ENCODE peak calls at places on chromosomes 6 and 20, in ten cellular contexts. J is GM12865, P is cardiac muscle cell, T is WTC11, B is left ventricle myocardium inferior, H is RWPE1, U is fibroblast of lung, G is HCT116, O is uterus, R is heart right ventricle. Z is an unnamed sample.

GRCh38 chr6:163491901-163492300 is 77.4 kb downstream of the QKI start:
- DNase-seq in J (no peak), P (no peak), T (no peak), B (no peak), H (no peak), U (no peak), G (no peak), O (no peak), R (no peak), Z (no peak)

GRCh38 chr6:129069006-129069405 is 186.1 kb downstream of the LAMA2 start:
- DNase-seq in J (no peak), P (no peak), T (no peak), B (no peak), H (no peak), U (peak), G (no peak), O (no peak), R (no peak), Z (no peak)

GRCh38 chr20:25225642-25226432 is 22.0 kb upstream of the PYGB start:
- DNase-seq in J (no peak), P (no peak), T (no peak), B (peak), H (no peak), U (no peak), G (no peak), O (peak), R (no peak), Z (no peak)

GRCh38 chr6:5936611-5937010 is 70.1 kb downstream of the NRN1 start:
- DNase-seq in J (no peak), P (no peak), T (no peak), B (no peak), H (no peak), U (peak), G (no peak), O (no peak), R (no peak), Z (no peak)

GRCh38 chr6:131765081-131765852 is 42.6 kb upstream of the ENPP1 start:
- DNase-seq in J (no peak), P (no peak), T (no peak), B (no peak), H (no peak), U (peak), G (no peak), O (no peak), R (no peak), Z (no peak)

GRCh38 chr20:35360033-35360432 is 51.7 kb downstream of the UQCC1 start:
- DNase-seq in J (no peak), P (no peak), T (no peak), B (no peak), H (no peak), U (no peak), G (no peak), O (no peak), R (no peak), Z (no peak)

GRCh38 chr6:144006731-144007454 is 1.2 kb downstream of the PLAGL1 start:
- DNase-seq in J (no peak), P (no peak), T (peak), B (no peak), H (no peak), U (peak), G (peak), O (no peak), R (no peak), Z (no peak)

GRCh38 chr20:49569403-49570115 is 1.6 kb upstream of the PTGIS start:
- DNase-seq in J (no peak), P (no peak), T (no peak), B (no peak), H (no peak), U (peak), G (no peak), O (peak), R (no peak), Z (no peak)

GRCh38 chr6:165799736-165800135 is 136.7 kb upstream of the PDE10A start:
- DNase-seq in J (no peak), P (no peak), T (no peak), B (peak), H (no peak), U (no peak), G (no peak), O (peak), R (peak), Z (peak)

GRCh38 chr6:129773304-129773703 is 63.3 kb upstream of the ARHGAP18 start:
- DNase-seq in J (no peak), P (no peak), T (no peak), B (no peak), H (no peak), U (no peak), G (no peak), O (no peak), R (no peak), Z (no peak)

GRCh38 chr6:111794716-111795452 is 78.4 kb downstream of the FYN start:
- DNase-seq in J (no peak), P (no peak), T (no peak), B (no peak), H (no peak), U (peak), G (no peak), O (no peak), R (no peak), Z (no peak)

GRCh38 chr6:161922631-161923119 is 648.8 kb upstream of the AGPAT4 start:
- DNase-seq in J (peak), P (peak), T (peak), B (peak), H (peak), U (peak), G (peak), O (no peak), R (peak), Z (peak)

GRCh38 chr20:38278763-38279162 is 18.2 kb upstream of the KIAA1755 start:
- DNase-seq in J (no peak), P (no peak), T (no peak), B (no peak), H (no peak), U (no peak), G (no peak), O (no peak), R (no peak), Z (no peak)

GRCh38 chr6:102520981-102521380 is 1127.5 kb downstream of the GRIK2 start:
- DNase-seq in J (no peak), P (no peak), T (no peak), B (no peak), H (no peak), U (no peak), G (no peak), O (no peak), R (no peak), Z (no peak)

GRCh38 chr20:59042151-59042795 is at the start of gene PRELID3B:
- DNase-seq in J (peak), P (no peak), T (peak), B (peak), H (peak), U (peak), G (no peak), O (no peak), R (no peak), Z (no peak)

GRCh38 chr6:69768664-69769063 is 28.1 kb downstream of the LMBRD1 start:
- DNase-seq in J (no peak), P (no peak), T (no peak), B (no peak), H (no peak), U (no peak), G (no peak), O (no peak), R (no peak), Z (no peak)
- TF ChIP-seq CTCF in J (no peak), P (peak), T (no peak), B (peak), H (no peak), U (peak), G (peak), O (no peak), R (peak), Z (no peak)

GRCh38 chr6:45163952-45164766 is 164.0 kb upstream of the RUNX2 start:
- DNase-seq in J (peak), P (no peak), T (no peak), B (no peak), H (peak), U (peak), G (peak), O (no peak), R (no peak), Z (no peak)
- TF ChIP-seq CTCF in J (no peak), P (no peak), T (no peak), B (no peak), H (no peak), U (no peak), G (no peak), O (no peak), R (no peak), Z (no peak)

GRCh38 chr20:2672446-2672845 is 8.4 kb upstream of the IDH3B start:
- DNase-seq in J (no peak), P (no peak), T (no peak), B (no peak), H (no peak), U (no peak), G (no peak), O (no peak), R (no peak), Z (no peak)

GRCh38 chr20:2673453-2673852 is 9.4 kb upstream of the IDH3B start:
- DNase-seq in J (no peak), P (no peak), T (no peak), B (no peak), H (no peak), U (no peak), G (no peak), O (no peak), R (no peak), Z (no peak)

DNA sequence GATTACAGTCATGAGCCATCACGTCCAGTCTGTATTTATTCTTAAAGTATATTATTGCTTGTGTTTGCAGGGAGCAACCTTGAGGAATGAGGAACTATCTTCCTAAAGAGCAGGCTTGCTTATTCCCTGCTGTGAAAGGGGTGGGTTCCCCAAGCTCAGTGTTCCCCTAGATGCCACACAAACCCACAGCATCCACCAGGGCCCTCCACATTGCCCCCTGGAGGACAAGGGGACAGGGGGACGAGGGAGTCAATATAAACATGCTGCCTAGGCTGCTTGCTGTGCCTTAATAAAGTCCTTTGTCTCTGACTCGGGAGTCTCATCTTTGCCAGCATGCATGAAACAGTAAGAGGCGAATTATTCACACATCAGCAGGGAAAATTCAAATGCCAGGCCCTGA is 8.0 kb upstream of the IDH3B start:
- DNase-seq in J (no peak), P (no peak), T (peak), B (no peak), H (no peak), U (no peak), G (no peak), O (no peak), R (no peak), Z (no peak)
- TF ChIP-seq CTCF in J (peak), P (peak), T (peak), B (no peak), H (no peak), U (peak), G (peak), O (no peak), R (no peak), Z (no peak)

DNA sequence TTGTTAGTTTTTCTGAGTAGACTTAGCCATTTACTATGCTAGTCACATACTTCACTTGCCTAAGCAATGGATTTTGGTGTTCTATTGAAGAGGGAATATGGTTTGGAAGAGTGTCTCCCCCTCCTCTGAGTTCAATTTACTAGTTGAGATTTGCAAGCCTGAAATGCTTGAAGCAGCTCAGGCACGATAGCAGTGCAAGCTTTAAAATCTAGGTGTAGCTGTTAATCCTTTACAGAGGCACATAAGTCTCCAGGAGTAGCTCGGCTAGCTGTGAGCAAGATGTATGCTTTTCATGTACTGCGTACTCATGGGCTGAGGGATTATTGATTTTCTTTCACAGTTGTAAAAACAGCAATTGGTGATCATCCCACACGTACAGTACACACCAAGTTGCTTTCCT is 745 bp downstream of the FLRT3 start:
- DNase-seq in J (peak), P (peak), T (no peak), B (no peak), H (peak), U (peak), G (no peak), O (no peak), R (no peak), Z (no peak)
- TF ChIP-seq CTCF in J (no peak), P (no peak), T (no peak), B (no peak), H (no peak), U (no peak), G (no peak), O (no peak), R (no peak), Z (no peak)

DNA sequence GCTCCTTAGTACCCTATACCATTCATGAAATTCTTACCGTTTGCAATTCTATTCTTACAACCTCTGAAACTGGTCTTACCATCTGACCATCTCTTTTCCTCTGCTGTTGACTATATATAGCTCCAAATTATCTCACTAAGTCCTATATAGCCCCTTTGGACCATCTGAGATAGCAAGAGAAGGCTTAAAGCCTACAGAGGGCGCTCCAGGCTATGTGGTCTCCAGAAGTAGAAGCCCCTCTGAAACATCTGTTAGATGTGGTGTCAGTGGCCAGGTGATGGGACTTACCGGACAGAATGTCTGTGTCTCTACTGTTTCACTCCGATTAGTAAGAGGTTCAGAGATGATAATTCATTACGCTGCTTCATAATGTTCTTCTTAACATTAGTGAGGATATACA is 140.7 kb upstream of the BMP2 start:
- DNase-seq in J (peak), P (no peak), T (peak), B (no peak), H (no peak), U (no peak), G (no peak), O (no peak), R (no peak), Z (no peak)
- TF ChIP-seq CTCF in J (peak), P (peak), T (peak), B (no peak), H (no peak), U (no peak), G (no peak), O (no peak), R (no peak), Z (no peak)

DNA sequence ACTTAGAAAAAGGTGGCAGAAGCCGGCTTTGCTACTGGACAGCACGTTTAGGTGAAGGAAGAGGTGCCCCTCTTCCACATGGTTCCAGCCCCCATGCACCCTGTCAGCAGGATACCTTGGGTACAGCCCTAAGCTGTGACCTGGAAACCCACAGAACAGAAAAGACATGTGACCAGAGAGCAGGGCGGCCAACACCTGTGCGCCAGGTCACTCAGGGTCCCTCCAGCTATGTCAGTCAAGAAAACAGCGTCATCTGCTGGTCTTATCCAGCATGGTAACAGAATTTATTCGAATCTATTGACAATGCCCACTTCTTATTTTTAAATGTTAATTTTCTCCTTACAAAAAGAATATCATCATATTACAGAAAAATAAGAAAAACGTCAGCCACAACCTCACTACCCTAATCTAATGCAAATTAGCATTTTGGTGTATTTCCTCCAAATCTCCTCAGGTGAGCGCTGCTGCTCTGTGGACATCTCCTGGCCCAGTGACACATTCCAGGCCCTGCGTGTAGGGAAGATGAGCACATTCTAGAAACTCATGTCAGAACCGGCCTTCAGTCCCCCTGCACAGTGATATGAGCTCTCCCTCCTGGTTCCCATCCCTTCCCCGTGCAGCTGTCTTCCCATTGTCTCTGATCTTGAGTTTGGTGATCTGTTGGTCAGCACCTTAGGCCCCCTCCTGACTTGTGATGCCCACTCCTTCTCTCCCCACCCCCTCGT is 37.2 kb downstream of the GTF2H5 start:
- DNase-seq in J (no peak), P (peak), T (peak), B (no peak), H (no peak), U (peak), G (peak), O (no peak), R (no peak), Z (no peak)
- TF ChIP-seq CTCF in J (no peak), P (peak), T (peak), B (peak), H (no peak), U (peak), G (peak), O (no peak), R (no peak), Z (peak)

GRCh38 chr6:12899080-12899815 is 182.7 kb downstream of the PHACTR1 start:
- DNase-seq in J (no peak), P (no peak), T (no peak), B (no peak), H (no peak), U (no peak), G (no peak), O (no peak), R (no peak), Z (no peak)
- TF ChIP-seq CTCF in J (no peak), P (peak), T (no peak), B (no peak), H (no peak), U (no peak), G (no peak), O (no peak), R (no peak), Z (no peak)

DNA sequence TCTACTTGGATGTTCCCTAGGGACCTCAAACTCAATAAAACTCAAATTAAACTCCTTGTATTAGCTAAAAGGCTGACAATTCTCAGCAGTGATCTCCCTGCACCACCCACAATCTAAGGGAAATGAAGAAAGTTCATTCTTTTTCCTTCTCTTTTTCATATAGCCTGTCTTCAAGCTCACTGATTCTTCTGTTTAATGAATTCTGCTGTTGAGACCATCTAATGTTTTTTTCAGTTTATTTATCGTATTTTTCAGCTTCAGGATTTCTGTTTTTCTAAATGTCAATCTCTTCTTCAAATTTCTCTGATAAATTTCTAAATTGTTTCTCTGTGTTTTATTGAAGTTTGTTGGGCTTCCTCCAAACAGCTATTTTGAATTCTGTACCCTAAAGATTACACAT is 19.8 kb downstream of the CRISP2 start:
- DNase-seq in J (no peak), P (no peak), T (no peak), B (no peak), H (no peak), U (no peak), G (peak), O (no peak), R (no peak), Z (no peak)
- TF ChIP-seq CTCF in J (no peak), P (no peak), T (no peak), B (no peak), H (no peak), U (no peak), G (no peak), O (no peak), R (no peak), Z (no peak)

GRCh38 chr6:14337157-14337556 is 219.6 kb downstream of the CD83 start:
- DNase-seq in J (no peak), P (no peak), T (no peak), B (no peak), H (no peak), U (no peak), G (no peak), O (no peak), R (no peak), Z (no peak)
- TF ChIP-seq CTCF in J (no peak), P (no peak), T (no peak), B (no peak), H (no peak), U (no peak), G (no peak), O (no peak), R (no peak), Z (no peak)

Z was measured in glutamatergic neuron.